ENCODE peak calls at places on chromosomes 5 and 9, in seven cellular contexts. I is H54; T is posterior vena cava; U is stimulated activated CD8-positive, alpha-beta memory T cell treated with anti-CD3 and anti-CD28 coated beads, Interleukin-7, amount 100 ng/mL, for 1 hour; A is fibroblast of mammary gland; L is immature natural killer cell; V is bronchial epithelial cell. X is an unnamed sample.

GRCh38 chr5:75668988-75669760 is 48.1 kb downstream of the POC5 start:
- DNase-seq in T (no peak), U (peak; percentile 5), A (no peak), V (peak; percentile 59), L (peak; percentile 55), I (peak; percentile 33), X (peak; percentile 51)

GRCh38 chr9:127083598-127083997 is 38.8 kb downstream of the ANGPTL2 start:
- DNase-seq in V (no peak), U (no peak), A (no peak), L (no peak), I (no peak), T (no peak), X (no peak)

GRCh38 chr9:99112750-99113417 is 8.0 kb downstream of the TGFBR1 start:
- DNase-seq in A (no peak), I (no peak), U (no peak), T (no peak), L (peak; percentile 41), V (no peak), X (no peak)

GRCh38 chr5:53922508-53923498 is 362.4 kb downstream of the NDUFS4 start:
- DNase-seq in I (no peak), L (no peak), U (no peak), V (no peak), T (no peak), A (no peak), X (no peak)

GRCh38 chr9:111356567-111357244 is 26.7 kb upstream of the OR2K2 start:
- DNase-seq in U (no peak), I (peak; percentile 45), V (peak; percentile 93), T (no peak), A (peak; percentile 94), L (no peak), X (peak; percentile 85)

GRCh38 chr5:99076600-99077253 is 147.9 kb upstream of the CHD1 start:
- DNase-seq in T (no peak), U (no peak), I (no peak), V (no peak), A (no peak), L (no peak), X (no peak)

GRCh38 chr9:125589287-125589686 is 117.7 kb downstream of the MAPKAP1 start:
- DNase-seq in I (no peak), U (no peak), L (no peak), V (peak; percentile 45), A (no peak), T (no peak), X (no peak)

GRCh38 chr5:161278739-161279660 is 267.5 kb downstream of the GABRB2 start:
- DNase-seq in T (no peak), V (no peak), U (no peak), A (no peak), I (no peak), L (no peak), X (no peak)

GRCh38 chr5:90386099-90386710 is 23.4 kb downstream of the CETN3 start:
- DNase-seq in U (no peak), V (peak; percentile 38), T (no peak), A (peak; percentile 35), I (no peak), L (no peak), X (peak; percentile 32)

GRCh38 chr9:120478208-120478607 is 101.8 kb downstream of the CDK5RAP2 start:
- DNase-seq in A (peak; percentile 78), T (no peak), U (no peak), V (peak; percentile 27), L (no peak), I (no peak), X (peak; percentile 78)

GRCh38 chr9:13278023-13278367 is 1.5 kb downstream of the MPDZ start:
- DNase-seq in U (no peak), L (no peak), A (peak; percentile 35), T (no peak), V (peak; percentile 26), I (no peak), X (no peak)

GRCh38 chr5:96651948-96652753 is 10.0 kb upstream of the CAST start:
- DNase-seq in U (no peak), I (no peak), V (no peak), A (no peak), T (no peak), L (no peak), X (peak; percentile 39)